ENCODE peak calls at places on chromosomes 5 and 9, in five cellular contexts. B is SK-N-SH, V is IMR-90, G is suprapubic skin, Y is uterus. H is an unnamed sample.
A peak's percentile ranks its signal among the peaks of the same experiment; 100 is the strongest.

GRCh38 chr5:139863855-139864558 is 68.4 kb downstream of the PSD2 start:
- DNase-seq in B (peak; percentile 85), V (peak; percentile 41), G (no peak), Y (peak; percentile 71), H (no peak)

GRCh38 chr5:109907189-109907588 is 217.5 kb downstream of the MAN2A1 start:
- DNase-seq in B (no peak), V (no peak), G (no peak), Y (no peak), H (no peak)

GRCh38 chr5:66814146-66814991 is 218.2 kb downstream of the MAST4 start:
- DNase-seq in B (peak; percentile 66), V (peak; percentile 63), G (no peak), Y (no peak), H (no peak)

GRCh38 chr5:141841376-141841775 is 36.8 kb downstream of the PCDH1 start:
- DNase-seq in B (no peak), V (no peak), G (no peak), Y (no peak), H (no peak)

GRCh38 chr5:176799488-176799887 is 10.9 kb upstream of the UNC5A start:
- DNase-seq in B (no peak), V (no peak), G (no peak), Y (no peak), H (no peak)

GRCh38 chr5:42632501-42632900 is 124.1 kb upstream of the CCDC152 start:
- DNase-seq in B (no peak), V (no peak), G (no peak), Y (no peak), H (no peak)

GRCh38 chr9:113463418-113464285 is at the start of gene RGS3:
- DNase-seq in B (no peak), V (no peak), G (no peak), Y (no peak), H (no peak)

GRCh38 chr9:132087438-132088030 is 7.9 kb upstream of the MED27 start:
- DNase-seq in B (no peak), V (no peak), G (no peak), Y (no peak), H (no peak)

GRCh38 chr9:26326473-26327044 is 566.0 kb downstream of the CAAP1 start:
- DNase-seq in B (peak; percentile 44), V (peak; percentile 81), G (no peak), Y (peak; percentile 20), H (no peak)

GRCh38 chr5:180291234-180291940 is 496 bp downstream of the MAPK9 start:
- DNase-seq in B (no peak), V (no peak), G (no peak), Y (peak; percentile 30), H (no peak)

GRCh38 chr5:19322716-19323485 is 665.1 kb downstream of the CDH18 start:
- DNase-seq in B (no peak), V (no peak), G (no peak), Y (no peak), H (no peak)

GRCh38 chr9:120336021-120336752 is 243.8 kb downstream of the CDK5RAP2 start:
- DNase-seq in B (no peak), V (peak; percentile 7), G (no peak), Y (no peak), H (no peak)

GRCh38 chr9:69500925-69501324 is 171.2 kb downstream of the APBA1 start:
- DNase-seq in B (no peak), V (no peak), G (no peak), Y (no peak), H (no peak)

GRCh38 chr5:43065384-43066230 is 25.5 kb upstream of the ANXA2R start:
- DNase-seq in B (no peak), V (peak; percentile 50), G (peak; percentile 84), Y (peak; percentile 55), H (no peak)

GRCh38 chr9:20651926-20652325 is 29.6 kb upstream of the MLLT3 start:
- DNase-seq in B (no peak), V (no peak), G (no peak), Y (no peak), H (no peak)

GRCh38 chr9:91163773-91164471 is 197.8 kb downstream of the AUH start:
- DNase-seq in B (no peak), V (no peak), G (peak; percentile 55), Y (no peak), H (no peak)

GRCh38 chr9:86547596-86547995 is 193.4 kb upstream of the TUT7 start:
- DNase-seq in B (no peak), V (no peak), G (no peak), Y (no peak), H (no peak)

GRCh38 chr9:89497978-89498844 is at the start of gene SEMA4D:
- DNase-seq in B (peak; percentile 95), V (peak; percentile 51), G (no peak), Y (peak; percentile 74), H (no peak)

GRCh38 chr9:81720450-81721086 is 31.2 kb upstream of the TLE1 start:
- DNase-seq in B (no peak), V (no peak), G (no peak), Y (no peak), H (no peak)

GRCh38 chr5:132746592-132747063 is 598 bp upstream of the CCNI2 start:
- DNase-seq in B (no peak), V (no peak), G (no peak), Y (no peak), H (no peak)

GRCh38 chr5:38316544-38317224 is 58.3 kb downstream of the EGFLAM start:
- DNase-seq in B (peak; percentile 78), V (peak; percentile 44), G (no peak), Y (peak; percentile 46), H (no peak)

GRCh38 chr9:79371301-79371700 is 200.5 kb upstream of the TLE4 start:
- DNase-seq in B (no peak), V (no peak), G (no peak), Y (no peak), H (no peak)

GRCh38 chr5:61538722-61539501 is 206.9 kb downstream of the ZSWIM6 start:
- DNase-seq in B (no peak), V (no peak), G (no peak), Y (no peak), H (no peak)

GRCh38 chr9:114516913-114517312 is 11.6 kb upstream of the WHRN start:
- DNase-seq in B (no peak), V (peak; percentile 61), G (no peak), Y (no peak), H (no peak)

GRCh38 chr9:34211395-34211794 is 32.6 kb downstream of the UBAP1 start:
- DNase-seq in B (no peak), V (no peak), G (no peak), Y (no peak), H (no peak)

GRCh38 chr5:180590543-180591248 is 603 bp downstream of the SCGB3A1 start:
- DNase-seq in B (peak; percentile 48), V (no peak), G (no peak), Y (no peak), H (no peak)

GRCh38 chr5:172562443-172562842 is 78.6 kb upstream of the NEURL1B start:
- DNase-seq in B (no peak), V (no peak), G (no peak), Y (no peak), H (no peak)

GRCh38 chr9:83981126-83981871 is 694 bp downstream of the RMI1 start:
- DNase-seq in B (peak; percentile 48), V (peak; percentile 35), G (no peak), Y (no peak), H (no peak)

GRCh38 chr5:11504083-11504785 is 400.0 kb downstream of the CTNND2 start:
- DNase-seq in B (no peak), V (no peak), G (no peak), Y (no peak), H (no peak)

GRCh38 chr9:92961627-92962302 is 14.4 kb downstream of the FGD3 start:
- DNase-seq in B (no peak), V (no peak), G (peak; percentile 46), Y (no peak), H (no peak)

GRCh38 chr9:131986576-131986975 is 93.1 kb downstream of the MED27 start:
- DNase-seq in B (no peak), V (peak; percentile 65), G (no peak), Y (no peak), H (no peak)

GRCh38 chr9:32426278-32426939 is 42.0 kb downstream of the ACO1 start:
- DNase-seq in B (no peak), V (peak; percentile 99), G (no peak), Y (no peak), H (no peak)
- H3K27ac ChIP-seq in B (no peak overlapping the region), V (peak overlapping the region; percentile 96), G (no peak overlapping the region), Y (no peak overlapping the region), H (no peak overlapping the region)

GRCh38 chr5:154199263-154199662 is 8.7 kb downstream of the GALNT10 start:
- DNase-seq in B (no peak), V (no peak), G (no peak), Y (no peak), H (no peak)

GRCh38 chr5:154194348-154195329 is 4.1 kb downstream of the GALNT10 start:
- DNase-seq in B (no peak), V (peak; percentile 73), G (no peak), Y (no peak), H (no peak)

GRCh38 chr5:154198611-154199230 is 8.2 kb downstream of the GALNT10 start:
- DNase-seq in B (no peak), V (peak; percentile 89), G (no peak), Y (no peak), H (no peak)

GRCh38 chr5:154197801-154198461 is 7.4 kb downstream of the GALNT10 start:
- DNase-seq in B (no peak), V (peak; percentile 35), G (no peak), Y (no peak), H (no peak)

DNA sequence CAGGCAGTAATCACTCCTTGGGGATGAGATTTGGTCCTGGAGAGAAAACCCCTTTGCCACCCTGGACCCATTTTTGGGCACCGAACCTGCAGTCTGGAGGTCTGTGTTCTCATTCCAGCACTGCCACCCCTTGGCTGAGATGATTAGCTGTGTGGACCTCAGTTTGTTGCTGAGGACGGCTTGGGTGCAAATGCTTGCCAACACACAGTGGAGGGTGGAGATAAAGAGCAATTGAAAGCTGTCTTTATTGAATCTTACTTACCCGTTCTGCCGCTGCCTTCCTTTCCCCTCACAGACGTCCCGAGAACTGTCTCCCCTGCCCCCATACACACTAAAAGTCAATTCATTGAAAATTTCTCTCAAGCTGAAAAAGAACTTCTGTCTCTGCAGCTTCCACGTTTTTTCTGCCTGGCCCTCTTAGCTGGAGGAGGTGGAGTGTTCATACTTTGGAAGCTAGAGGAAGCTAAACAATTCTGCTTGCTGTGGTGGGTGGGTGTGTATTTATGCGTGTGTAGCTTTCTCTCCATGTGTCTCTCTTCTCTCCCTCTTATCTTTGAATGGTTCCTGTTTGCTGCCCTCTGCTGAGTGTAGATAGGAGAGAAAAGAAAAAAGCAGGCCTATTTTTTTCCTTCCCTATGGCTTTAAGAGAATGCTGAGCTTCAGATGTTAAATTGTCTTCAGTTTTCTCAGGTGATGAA is 6.6 kb downstream of the GALNT10 start:
- DNase-seq in B (peak; percentile 59), V (peak; percentile 87), G (no peak), Y (no peak), H (no peak)
- TF ChIP-seq CTCF in B (peak; percentile 51), V (peak; percentile 70), G (no peak), Y (peak; percentile 20), H (no peak)

GRCh38 chr9:8823131-8823895 is 1023.7 kb upstream of the DMAC1 start:
- DNase-seq in B (no peak), V (no peak), G (no peak), Y (no peak), H (no peak)
- H3K27ac ChIP-seq in B (no peak overlapping the region), V (no peak overlapping the region), G (no peak overlapping the region), Y (no peak overlapping the region), H (no peak overlapping the region)

DNA sequence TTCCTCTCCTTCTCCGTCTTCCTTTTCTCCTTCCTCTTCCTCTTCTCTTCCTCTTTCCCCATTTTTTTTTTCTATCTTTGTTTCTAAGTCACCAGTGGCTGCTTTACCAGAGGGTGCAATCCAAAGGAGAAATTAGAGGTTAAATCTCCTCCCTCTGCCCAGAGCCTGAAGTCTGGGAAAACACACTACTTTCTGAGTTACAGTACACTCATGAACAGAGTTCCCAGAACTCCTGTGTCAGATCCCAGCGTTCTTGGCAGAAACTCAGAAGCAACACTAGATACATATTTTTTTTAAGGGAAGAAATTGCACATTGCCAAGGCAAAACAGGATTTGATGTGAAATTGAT is 189.0 kb downstream of the SNCAIP start:
- DNase-seq in B (no peak), V (peak; percentile 33), G (no peak), Y (no peak), H (no peak)
- TF ChIP-seq CTCF in B (no peak), V (no peak), G (no peak), Y (no peak), H (no peak)